ENCODE peak calls at places on chromosome 22, in four cellular contexts. O is K562, J is HepG2, W is HCT116. V is an unnamed sample.
A peak's percentile ranks its signal among the peaks of the same experiment; 100 is the strongest.

GRCh38 chr22:39130892-39131855 is 21.3 kb downstream of the CBX7 start:
- DNase-seq in J (peak; percentile 59), W (no peak), O (no peak), V (no peak)

GRCh38 chr22:48145738-48146137 is 1383.3 kb downstream of the TBC1D22A start:
- DNase-seq in W (no peak), J (no peak), O (no peak), V (no peak)

GRCh38 chr22:50738649-50739227 is 734 bp downstream of the ACR start:
- DNase-seq in W (no peak), J (no peak), O (no peak), V (no peak)

GRCh38 chr22:41752011-41752975 is 48.2 kb upstream of the CCDC134 start:
- DNase-seq in O (no peak), W (no peak), J (peak; percentile 31), V (no peak)

GRCh38 chr22:40345271-40345670 is 1.0 kb upstream of the ADSL start:
- DNase-seq in O (no peak), J (no peak), W (no peak), V (no peak)

GRCh38 chr22:44186737-44187136 is 6.0 kb downstream of the PARVG start:
- DNase-seq in O (no peak), W (no peak), J (no peak), V (no peak)

GRCh38 chr22:37212174-37212906 is at the start of gene SSTR3:
- DNase-seq in W (no peak), O (no peak), J (no peak), V (no peak)

GRCh38 chr22:37765953-37766566 is 41.7 kb upstream of the GCAT start:
- DNase-seq in J (no peak), O (no peak), W (no peak), V (no peak)

GRCh38 chr22:36384766-36385400 is 2.9 kb downstream of the MYH9 start:
- DNase-seq in W (no peak), J (no peak), O (no peak), V (no peak)

GRCh38 chr22:48217596-48217995 is 1455.1 kb downstream of the TBC1D22A start:
- DNase-seq in W (no peak), O (no peak), J (no peak), V (no peak)

GRCh38 chr22:19175026-19175601 is 3.4 kb downstream of the SLC25A1 start:
- DNase-seq in J (no peak), W (no peak), O (no peak), V (no peak)

GRCh38 chr22:31637938-31638618 is 23.9 kb downstream of the PISD start:
- DNase-seq in O (peak; percentile 5), J (no peak), W (no peak), V (no peak)

GRCh38 chr22:36644333-36644757 is 59.2 kb downstream of the CACNG2 start:
- DNase-seq in O (peak; percentile 38), W (peak; percentile 45), J (peak; percentile 51), V (peak; percentile 69)

GRCh38 chr22:31130873-31131272 is 8.1 kb downstream of the INPP5J start:
- DNase-seq in J (peak; percentile 31), W (no peak), O (no peak), V (no peak)

GRCh38 chr22:46614070-46614931 is 5.9 kb upstream of the GRAMD4 start:
- DNase-seq in J (no peak), W (no peak), O (no peak), V (no peak)

GRCh38 chr22:47168900-47169800 is 406.7 kb downstream of the TBC1D22A start:
- DNase-seq in W (no peak), J (peak; percentile 10), O (no peak), V (no peak)

GRCh38 chr22:32700186-32700882 is 101.2 kb upstream of the TIMP3 start:
- DNase-seq in O (no peak), W (no peak), J (peak; percentile 44), V (no peak)

GRCh38 chr22:26949193-26949592 is 291.8 kb downstream of the MIAT start:
- DNase-seq in J (no peak), W (no peak), O (no peak), V (no peak)

GRCh38 chr22:17842386-17842785 is 68.1 kb upstream of the BID start:
- DNase-seq in W (no peak), J (no peak), O (no peak), V (no peak)
- TF ChIP-seq TCF7L2 in W (no peak), J (no peak), O (no peak), V (no peak)

DNA sequence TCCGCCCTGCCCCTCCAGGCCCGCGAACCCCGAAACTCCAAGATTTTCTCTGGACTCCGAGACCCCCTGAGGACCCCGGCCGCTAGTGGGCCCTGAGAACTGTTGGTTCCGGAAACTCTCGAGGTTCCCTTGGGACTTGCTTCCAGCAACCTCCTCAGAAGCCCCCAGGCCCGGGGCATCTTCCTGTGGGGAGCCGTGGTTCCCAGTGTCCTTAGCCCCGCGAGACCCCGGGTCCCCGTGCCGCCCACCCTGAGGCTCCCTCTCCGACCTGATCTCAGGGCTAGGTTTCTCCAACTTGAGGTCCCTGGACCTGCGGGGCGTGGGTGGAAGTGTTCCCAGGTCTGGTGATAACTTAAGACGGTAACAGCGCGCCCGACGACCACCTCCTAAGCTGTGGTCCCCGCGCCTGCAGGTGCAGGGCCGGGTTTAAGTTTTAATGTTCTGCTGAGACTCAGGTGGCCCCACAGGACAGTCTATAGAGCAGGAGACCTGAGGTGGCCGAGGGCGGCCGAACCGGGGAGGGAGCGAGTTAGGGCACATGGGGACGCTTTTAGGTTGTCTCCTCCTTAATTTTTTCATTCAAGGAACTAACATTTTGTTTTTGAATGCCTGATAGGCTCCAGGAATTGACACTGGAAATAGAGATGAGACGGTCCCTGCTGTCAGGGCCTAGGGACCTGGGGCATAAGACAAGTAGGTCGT is 748 bp downstream of the FAM118A start:
- DNase-seq in J (no peak), W (no peak), O (no peak), V (no peak)
- H3K27ac ChIP-seq in J (peak overlapping the region; percentile 76), W (peak overlapping the region; percentile 95), O (peak overlapping the region; percentile 76), V (peak overlapping the region; percentile 72)

GRCh38 chr22:42930810-42931420 is 73.8 kb upstream of the ARFGAP3 start:
- DNase-seq in O (no peak), J (peak; percentile 53), W (peak; percentile 46), V (no peak)
- H3K4me1 ChIP-seq in O (peaks cover 6% of the 10 kb centered on the region), J (peaks cover 90% of the 10 kb centered on the region), W (peaks cover 9% of the 10 kb centered on the region), V (peaks cover 26% of the 10 kb centered on the region)

GRCh38 chr22:29842740-29843139 is 4.7 kb upstream of the ASCC2 start:
- DNase-seq in J (peak; percentile 41), O (no peak), W (no peak), V (peak; percentile 67)

GRCh38 chr22:29837780-29838598 is at the start of gene ASCC2:
- DNase-seq in W (peak; percentile 95), O (peak; percentile 94), J (peak; percentile 96), V (peak; percentile 82)

GRCh38 chr22:29842172-29842571 is 4.1 kb upstream of the ASCC2 start:
- DNase-seq in O (no peak), W (no peak), J (no peak), V (no peak)

GRCh38 chr22:29840498-29840897 is 2.4 kb upstream of the ASCC2 start:
- DNase-seq in W (no peak), J (no peak), O (peak; percentile 45), V (no peak)

DNA sequence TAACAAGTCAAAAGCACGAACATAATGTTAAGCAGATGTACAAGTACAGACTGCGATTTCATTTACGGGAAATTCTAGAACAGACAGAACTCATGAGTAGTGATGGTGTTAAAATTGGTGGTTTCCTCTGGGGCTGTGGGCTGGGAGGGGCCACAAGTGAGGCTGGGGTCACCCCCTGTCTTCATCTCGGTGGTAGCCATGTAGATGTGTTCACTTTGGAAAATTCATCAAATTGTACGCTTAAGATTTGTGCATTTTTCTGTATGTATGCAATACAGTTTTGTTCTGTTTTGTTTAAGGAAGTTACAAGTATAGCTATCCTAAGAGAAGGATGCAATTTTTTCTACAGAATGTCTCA is 504 bp upstream of the ASCC2 start:
- DNase-seq in J (no peak), O (no peak), W (no peak), V (no peak)
- TF ChIP-seq TCF7L2 in J (no peak), O (no peak), W (no peak), V (no peak)

GRCh38 chr22:28000361-28000760 is 81.3 kb upstream of the PITPNB start:
- DNase-seq in W (no peak), O (no peak), J (no peak), V (no peak)
- H3K27ac ChIP-seq in W (no peak overlapping the region), O (no peak overlapping the region), J (no peak overlapping the region), V (no peak overlapping the region)

GRCh38 chr22:49377306-49377705 is 450.4 kb downstream of the BRD1 start:
- DNase-seq in J (no peak), W (no peak), O (no peak), V (no peak)

GRCh38 chr22:49381595-49382450 is 445.9 kb downstream of the BRD1 start:
- DNase-seq in O (no peak), W (no peak), J (no peak), V (no peak)

GRCh38 chr22:49382451-49382735 is 445.3 kb downstream of the BRD1 start:
- DNase-seq in O (no peak), W (no peak), J (no peak), V (no peak)

GRCh38 chr22:49380828-49381114 is 446.9 kb downstream of the BRD1 start:
- DNase-seq in J (no peak), O (no peak), W (no peak), V (no peak)

GRCh38 chr22:49380095-49380827 is 447.4 kb downstream of the BRD1 start:
- DNase-seq in W (no peak), O (no peak), J (no peak), V (no peak)
- H3K4me1 ChIP-seq in W (no peaks in the 10 kb centered on the region), O (no peaks in the 10 kb centered on the region), J (no peaks in the 10 kb centered on the region), V (no peaks in the 10 kb centered on the region)

DNA sequence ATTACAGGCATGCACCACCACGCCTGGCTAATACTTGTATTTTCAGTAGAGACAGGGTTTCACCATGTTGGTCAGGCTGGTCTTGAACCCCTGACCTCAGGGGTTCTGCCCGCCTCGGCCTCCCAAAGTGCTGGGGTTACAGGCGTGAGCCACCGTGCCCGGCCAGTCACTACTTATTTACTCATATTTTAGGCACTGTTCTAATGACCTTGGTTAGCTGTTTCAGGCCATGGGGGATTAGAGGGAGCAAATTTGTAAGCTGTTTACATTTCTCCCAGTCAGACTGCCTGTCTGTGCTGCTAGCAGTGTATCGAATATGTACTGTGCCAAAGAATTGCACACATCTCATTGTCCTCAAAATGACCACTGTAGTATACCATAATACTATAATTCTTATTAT is 32.7 kb upstream of the PACSIN2 start:
- DNase-seq in W (no peak), J (peak; percentile 78), O (no peak), V (no peak)
- TF ChIP-seq TCF7L2 in W (no peak), J (no peak), O (no peak), V (no peak)

GRCh38 chr22:35064664-35065063 is 1.3 kb upstream of the ISX start:
- DNase-seq in O (peak; percentile 72), W (no peak), J (peak; percentile 83), V (no peak)
- H3K27ac ChIP-seq in O (peak overlapping the region; percentile 54), W (no peak overlapping the region), J (peak overlapping the region; percentile 54), V (no peak overlapping the region)

V was measured in Panc1.